ENCODE peak calls at places on chromosomes 7 and 10, in four cellular contexts. I is A549, J is upper lobe of left lung, Y is suprapubic skin. G is an unnamed sample.

GRCh38 chr10:51083280-51083986 is 9.1 kb downstream of the PRKG1 start:
- DNase-seq in I (no peak), J (no peak), Y (no peak), G (no peak)

GRCh38 chr10:94785211-94785610 is 22.7 kb downstream of the CYP2C19 start:
- DNase-seq in I (no peak), J (no peak), Y (no peak), G (no peak)

GRCh38 chr10:14844948-14845347 is 6.8 kb downstream of the HSPA14 start:
- DNase-seq in I (no peak), J (no peak), Y (no peak), G (no peak)

GRCh38 chr7:45129906-45130305 is 18.4 kb upstream of the TBRG4 start:
- DNase-seq in I (no peak), J (no peak), Y (no peak), G (no peak)

GRCh38 chr7:159067870-159068787 is 76.5 kb downstream of the VIPR2 start:
- DNase-seq in I (no peak), J (no peak), Y (peak), G (peak)

GRCh38 chr7:36969376-36969775 is 245.1 kb upstream of the AOAH start:
- DNase-seq in I (no peak), J (peak), Y (no peak), G (no peak)

GRCh38 chr7:103065666-103066065 is 8.9 kb downstream of the FBXL13 start:
- DNase-seq in I (peak), J (no peak), Y (no peak), G (peak)

GRCh38 chr10:128859738-128860386 is 607.2 kb upstream of the MGMT start:
- DNase-seq in I (peak), J (no peak), Y (peak), G (peak)

GRCh38 chr10:77333610-77334340 is 303.8 kb downstream of the KCNMA1 start:
- DNase-seq in I (peak), J (no peak), Y (no peak), G (no peak)

GRCh38 chr10:123860856-123861255 is 30.8 kb downstream of the CPXM2 start:
- DNase-seq in I (no peak), J (no peak), Y (no peak), G (no peak)

GRCh38 chr10:70582793-70583700 is 19.5 kb downstream of the PRF1 start:
- DNase-seq in I (no peak), J (peak), Y (peak), G (no peak)

GRCh38 chr10:112491144-112491543 is 44.1 kb downstream of the VTI1A start:
- DNase-seq in I (no peak), J (no peak), Y (no peak), G (no peak)
- H3K27ac ChIP-seq in I (no peak), J (no peak), Y (no peak), G (no peak)

GRCh38 chr7:20793258-20793657 is 6.6 kb upstream of the SP8 start:
- DNase-seq in I (no peak), J (no peak), Y (no peak), G (no peak)
- TF ChIP-seq EP300 in I (no peak), J (no peak), Y (no peak), G (no peak)

GRCh38 chr7:130393095-130393494 is 12.8 kb downstream of the CPA1 start:
- DNase-seq in I (no peak), J (no peak), Y (no peak), G (no peak)
- H3K27ac ChIP-seq in I (no peak), J (no peak), Y (no peak), G (peak)

DNA sequence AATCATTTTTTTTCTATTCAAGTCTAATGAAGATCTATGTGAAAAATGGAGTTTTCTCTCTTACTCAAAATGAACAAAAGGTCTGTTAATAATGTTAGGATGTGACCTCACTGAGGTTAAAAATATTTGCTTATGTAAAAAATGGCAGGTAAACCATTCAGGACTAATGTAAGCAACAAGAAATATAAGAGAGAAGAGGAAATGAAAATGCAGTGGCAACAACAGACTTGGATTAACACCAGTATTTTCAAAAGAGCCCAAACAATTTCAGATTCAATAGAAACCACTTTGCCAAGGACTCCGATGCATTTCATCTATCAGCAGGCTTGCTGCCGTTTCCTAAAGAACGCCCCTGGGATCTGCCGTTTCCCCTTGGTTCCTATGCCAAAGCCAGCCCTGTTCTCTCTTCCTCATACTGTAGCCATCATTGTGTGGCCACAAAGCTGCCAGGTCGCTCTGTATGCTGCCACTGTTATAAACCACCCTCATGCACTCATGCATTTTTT is 66.4 kb downstream of the MTURN start:
- DNase-seq in I (no peak), J (no peak), Y (no peak), G (no peak)
- TF ChIP-seq EP300 in I (no peak), J (no peak), Y (no peak), G (no peak)

DNA sequence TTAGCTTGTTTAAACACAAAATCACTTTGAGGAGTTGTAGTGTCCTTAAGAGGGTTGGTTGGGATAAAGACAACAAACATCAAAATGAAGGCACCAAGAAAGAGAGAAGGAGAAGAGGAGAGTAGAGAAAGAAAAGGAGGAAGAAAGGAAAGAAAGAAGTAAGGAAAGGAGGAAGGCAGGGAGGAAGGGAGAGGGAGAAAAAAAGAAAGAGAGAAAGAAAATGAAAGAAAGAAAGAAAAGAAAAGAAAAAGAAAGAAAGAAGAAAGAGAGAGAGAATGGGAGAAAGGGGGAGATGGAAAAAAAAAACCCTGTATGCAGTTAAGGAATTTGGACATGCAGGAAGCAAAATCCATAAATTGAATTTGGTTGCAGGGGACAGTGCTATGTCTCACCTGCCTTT is 635.4 kb upstream of the FZD8 start:
- DNase-seq in I (no peak), J (no peak), Y (no peak), G (no peak)
- H3K27ac ChIP-seq in I (no peak), J (no peak), Y (no peak), G (no peak)